ENCODE peak calls at places on chromosomes 1 and 21, in ten cellular contexts. K is GM10248; T is kidney; P is fibroblast of mammary gland; R is psoas muscle; O is left ventricle myocardium inferior; A is endothelial cell; G is upper lobe of right lung; F is CD8-positive, alpha-beta T cell; J is right atrium auricular region. L is an unnamed sample.

GRCh38 chr1:112262301-112262700 is 133.7 kb upstream of the CTTNBP2NL start:
- DNase-seq in T (no peak), J (no peak), O (no peak), P (no peak), R (no peak), K (no peak), F (no peak), A (no peak), G (no peak), L (no peak)

GRCh38 chr1:243974451-243975292 is 76.4 kb upstream of the ZBTB18 start:
- DNase-seq in J (no peak), P (peak), A (peak), F (no peak), T (no peak), K (no peak), G (no peak), R (no peak), O (no peak), L (peak)

GRCh38 chr1:7298749-7299151 is 472.3 kb upstream of the VAMP3 start:
- DNase-seq in R (no peak), G (no peak), A (no peak), K (no peak), J (no peak), F (no peak), O (no peak), T (no peak), P (peak), L (peak)

GRCh38 chr1:54490361-54491248 is 57.4 kb upstream of the ACOT11 start:
- DNase-seq in R (no peak), G (no peak), F (no peak), K (no peak), J (no peak), T (peak), A (no peak), O (peak), P (no peak), L (no peak)

GRCh38 chr1:219339466-219339865 is 165.8 kb downstream of the LYPLAL1 start:
- DNase-seq in R (no peak), J (no peak), T (no peak), G (no peak), K (no peak), O (no peak), A (no peak), P (peak), F (no peak), L (no peak)

GRCh38 chr1:221697924-221698425 is 43.9 kb downstream of the DUSP10 start:
- DNase-seq in P (peak), R (no peak), A (no peak), G (no peak), T (no peak), J (no peak), K (no peak), F (no peak), O (no peak), L (peak)

GRCh38 chr21:46229133-46229922 is 754 bp upstream of the LSS start:
- DNase-seq in J (no peak), F (no peak), T (peak), R (no peak), G (no peak), P (no peak), K (no peak), A (no peak), O (no peak), L (no peak)

GRCh38 chr1:47951545-47952235 is 45.5 kb downstream of the TRABD2B start:
- DNase-seq in J (no peak), P (no peak), F (no peak), O (no peak), A (no peak), R (no peak), K (no peak), G (no peak), T (no peak), L (no peak)

GRCh38 chr1:16971330-16972209 is 8.8 kb downstream of the MFAP2 start:
- DNase-seq in A (no peak), J (no peak), T (no peak), F (no peak), K (no peak), R (no peak), O (no peak), P (peak), G (no peak), L (no peak)

GRCh38 chr1:204920511-204920910 is 49.8 kb downstream of the NFASC start:
- DNase-seq in K (no peak), T (no peak), G (no peak), O (no peak), P (no peak), A (no peak), J (no peak), F (no peak), R (no peak), L (no peak)

GRCh38 chr1:150259758-150260669 is 2.4 kb downstream of the CA14 start:
- DNase-seq in R (no peak), A (peak), G (peak), K (no peak), P (no peak), J (no peak), O (no peak), T (peak), F (no peak), L (peak)

GRCh38 chr1:26471201-26471497 is 1.1 kb upstream of the HMGN2 start:
- DNase-seq in J (no peak), F (no peak), A (no peak), O (no peak), K (no peak), G (no peak), R (no peak), T (no peak), P (no peak), L (no peak)

GRCh38 chr1:26472901-26473845 is 933 bp downstream of the HMGN2 start:
- DNase-seq in F (peak), K (peak), R (peak), O (peak), A (peak), J (peak), P (peak), G (peak), T (peak), L (peak)

GRCh38 chr1:26469558-26469957 is 2.7 kb upstream of the HMGN2 start:
- DNase-seq in K (no peak), A (no peak), T (no peak), J (no peak), F (no peak), G (no peak), R (no peak), P (no peak), O (no peak), L (no peak)

GRCh38 chr1:26472330-26472900 is at the start of gene HMGN2:
- DNase-seq in O (peak), R (peak), G (peak), A (peak), F (peak), J (peak), P (peak), K (peak), T (peak), L (peak)

GRCh38 chr1:26471498-26472329 is 526 bp upstream of the HMGN2 start:
- DNase-seq in F (peak), P (peak), K (peak), T (peak), A (peak), O (peak), G (peak), J (peak), R (peak), L (peak)
- TF ChIP-seq CTCF in F (no peak), P (no peak), K (no peak), T (no peak), A (no peak), O (no peak), G (peak), J (no peak), R (no peak), L (no peak)

GRCh38 chr1:202279806-202280205 is 61.9 kb downstream of the UBE2T start:
- DNase-seq in T (no peak), K (no peak), R (no peak), O (no peak), A (no peak), P (peak), F (no peak), J (no peak), G (no peak), L (no peak)
- TF ChIP-seq CTCF in T (no peak), K (no peak), R (no peak), O (no peak), A (no peak), P (no peak), F (no peak), J (no peak), G (no peak), L (no peak)

GRCh38 chr1:157920748-157921147 is 72.7 kb upstream of the KIRREL1 start:
- DNase-seq in G (no peak), P (no peak), F (no peak), R (no peak), K (no peak), T (no peak), O (no peak), J (no peak), A (no peak), L (no peak)
- TF ChIP-seq CTCF in G (no peak), P (no peak), F (no peak), R (no peak), K (no peak), T (no peak), O (no peak), J (no peak), A (no peak), L (no peak)

DNA sequence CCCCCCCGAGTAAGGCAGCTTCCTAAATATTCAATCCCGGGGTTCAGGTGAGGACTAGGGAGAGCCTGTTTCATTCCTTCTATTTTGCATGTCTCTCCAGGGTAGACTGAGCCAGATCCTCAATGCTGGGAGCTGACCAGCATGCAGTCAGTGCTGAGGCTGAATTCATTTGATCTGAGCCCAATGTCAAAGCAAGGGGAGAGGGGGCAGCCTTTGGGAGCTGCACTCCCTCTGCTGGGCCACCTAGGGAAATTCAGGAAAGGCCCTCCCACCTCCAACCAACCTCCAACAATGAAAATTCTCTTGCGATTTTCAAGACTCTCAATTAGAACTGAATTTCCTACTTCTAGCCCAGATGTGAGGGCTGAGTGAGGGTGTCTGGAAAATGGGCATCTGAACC is 371.2 kb downstream of the NPHP4 start:
- DNase-seq in O (no peak), P (no peak), F (no peak), R (no peak), A (peak), T (no peak), K (no peak), J (no peak), G (no peak), L (peak)
- TF ChIP-seq CTCF in O (peak), P (no peak), F (no peak), R (no peak), A (peak), T (peak), K (no peak), J (peak), G (peak), L (peak)

DNA sequence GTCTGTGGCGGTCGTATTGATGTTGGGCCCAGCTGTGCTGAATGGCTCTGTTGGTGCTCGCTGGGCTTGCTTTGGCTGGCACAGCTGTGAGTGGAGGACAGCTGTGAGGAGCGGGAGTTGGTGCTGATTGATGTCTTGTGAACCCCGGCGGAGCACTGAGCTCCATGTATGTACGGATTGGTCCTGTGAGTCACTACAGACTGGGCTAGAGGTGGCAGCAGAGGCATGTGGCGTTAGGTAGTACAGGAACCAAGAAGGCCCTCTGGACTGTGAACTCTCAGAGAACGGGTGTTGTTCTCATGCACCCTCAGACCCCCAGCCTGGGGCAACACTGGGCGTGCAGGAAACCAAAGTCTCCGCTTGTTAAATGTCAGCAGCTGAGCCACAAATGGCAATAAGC is 209.0 kb downstream of the KIF26B start:
- DNase-seq in J (no peak), O (no peak), T (no peak), R (no peak), F (no peak), K (no peak), P (no peak), A (no peak), G (no peak), L (no peak)
- TF ChIP-seq CTCF in J (no peak), O (no peak), T (no peak), R (no peak), F (no peak), K (no peak), P (no peak), A (no peak), G (no peak), L (no peak)

DNA sequence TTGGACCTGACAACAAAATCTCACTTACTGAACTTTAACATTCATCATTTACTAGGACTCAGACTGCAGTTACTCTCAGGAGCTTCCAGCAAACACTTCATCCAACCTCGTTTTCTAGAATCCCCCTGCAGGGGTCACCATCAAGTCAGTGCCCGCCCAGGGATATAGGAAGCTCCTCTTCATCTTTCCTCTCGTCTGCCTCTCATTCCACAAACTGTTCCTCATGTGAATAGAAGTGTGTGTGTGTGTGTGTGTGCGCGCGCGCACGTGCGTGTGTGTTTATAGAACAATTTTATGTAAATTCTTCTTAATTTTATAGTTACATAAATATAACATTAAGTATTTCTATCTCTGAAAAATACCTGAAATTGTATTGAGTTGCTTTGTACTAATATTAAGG is 21.8 kb upstream of the ABCD3 start:
- DNase-seq in T (no peak), K (no peak), P (peak), F (no peak), J (no peak), O (no peak), G (no peak), A (peak), R (no peak), L (no peak)
- TF ChIP-seq CTCF in T (no peak), K (no peak), P (no peak), F (no peak), J (no peak), O (peak), G (no peak), A (no peak), R (no peak), L (no peak)

L was measured in MCF 10A.